ENCODE peak calls at places on chromosomes 1 and 21, in five cellular contexts. O is brain microvascular endothelial cell, T is stomach, F is uterus, L is right atrium auricular region. J is an unnamed sample.

GRCh38 chr1:39407889-39408640 is 83.4 kb upstream of the BMP8A start:
- DNase-seq in T (no peak), F (no peak), O (no peak), L (no peak), J (no peak)

GRCh38 chr1:6108937-6109636 is 63.4 kb downstream of the KCNAB2 start:
- DNase-seq in O (peak; percentile 33), F (no peak), L (no peak), T (no peak), J (no peak)

GRCh38 chr1:218600968-218601367 is 255.8 kb downstream of the TGFB2 start:
- DNase-seq in F (no peak), O (no peak), T (no peak), L (no peak), J (no peak)

GRCh38 chr1:221031015-221031889 is 152.0 kb downstream of the HLX start:
- DNase-seq in F (no peak), O (no peak), T (no peak), L (no peak), J (no peak)

GRCh38 chr1:97877307-97877706 is 43.5 kb downstream of the DPYD start:
- DNase-seq in T (no peak), L (no peak), F (no peak), O (no peak), J (no peak)

GRCh38 chr1:12296623-12297022 is 66.8 kb downstream of the VPS13D start:
- DNase-seq in F (no peak), T (no peak), L (no peak), O (no peak), J (peak; percentile 63)

GRCh38 chr1:18907021-18907913 is 4.9 kb upstream of the ALDH4A1 start:
- DNase-seq in L (peak; percentile 77), F (peak; percentile 64), T (peak; percentile 46), O (peak; percentile 58), J (no peak)

GRCh38 chr1:22673486-22674409 is 20.7 kb downstream of the C1QB start:
- DNase-seq in F (no peak), T (peak; percentile 48), L (no peak), O (peak; percentile 67), J (no peak)

GRCh38 chr1:112957133-112957812 is 1.3 kb upstream of the SLC16A1 start:
- DNase-seq in F (peak; percentile 31), L (no peak), O (peak; percentile 88), T (no peak), J (peak; percentile 65)

GRCh38 chr1:107480548-107480947 is 339.7 kb downstream of the NTNG1 start:
- DNase-seq in F (peak; percentile 14), T (peak; percentile 25), L (no peak), O (no peak), J (no peak)

GRCh38 chr1:155207578-155208405 is at the start of gene THBS3:
- DNase-seq in O (peak; percentile 27), F (peak; percentile 75), T (no peak), L (no peak), J (no peak)

GRCh38 chr1:153963850-153964331 is 554 bp upstream of the SLC39A1 start:
- DNase-seq in O (no peak), T (peak; percentile 65), F (peak; percentile 48), L (no peak), J (no peak)

GRCh38 chr1:40751802-40752201 is 31.8 kb upstream of the KCNQ4 start:
- DNase-seq in T (no peak), L (no peak), F (no peak), O (no peak), J (no peak)

GRCh38 chr1:183824295-183824694 is 19.4 kb downstream of the RGL1 start:
- DNase-seq in O (no peak), T (no peak), F (no peak), L (no peak), J (no peak)

GRCh38 chr1:101444873-101445618 is 208.2 kb downstream of the S1PR1 start:
- DNase-seq in T (no peak), L (no peak), O (no peak), F (no peak), J (no peak)

GRCh38 chr1:36711480-36711879 is 228.8 kb upstream of the CSF3R start:
- DNase-seq in O (no peak), L (no peak), F (no peak), T (no peak), J (no peak)

GRCh38 chr1:110601332-110601731 is 4.8 kb downstream of the KCNA2 start:
- DNase-seq in T (no peak), F (no peak), L (no peak), O (no peak), J (no peak)

GRCh38 chr1:95730986-95731385 is 497.0 kb downstream of the RWDD3 start:
- DNase-seq in F (no peak), L (no peak), O (no peak), T (no peak), J (no peak)

GRCh38 chr1:37347104-37347503 is 127.3 kb upstream of the ZC3H12A start:
- DNase-seq in T (no peak), F (no peak), L (no peak), O (no peak), J (no peak)

GRCh38 chr1:208183977-208184901 is 59.9 kb downstream of the PLXNA2 start:
- DNase-seq in O (peak; percentile 45), L (peak; percentile 87), T (peak; percentile 36), F (peak; percentile 59), J (peak; percentile 89)

GRCh38 chr21:26756491-26757159 is 88.6 kb downstream of the ADAMTS1 start:
- DNase-seq in T (no peak), O (peak; percentile 80), L (no peak), F (no peak), J (no peak)

GRCh38 chr1:10189659-10190058 is 20.7 kb upstream of the KIF1B start:
- DNase-seq in L (no peak), T (no peak), O (no peak), F (no peak), J (no peak)

GRCh38 chr1:95098196-95098595 is 19.0 kb upstream of the TLCD4 start:
- DNase-seq in T (no peak), O (no peak), L (no peak), F (no peak), J (no peak)

GRCh38 chr1:66930823-66931174 is 6.0 kb downstream of the MIER1 start:
- DNase-seq in T (no peak), O (no peak), L (no peak), F (no peak), J (no peak)

GRCh38 chr1:66750578-66750977 is 1.7 kb upstream of the DYNLT5 start:
- DNase-seq in F (no peak), O (no peak), L (no peak), T (no peak), J (no peak)

GRCh38 chr1:54112027-54112426 is 40.8 kb downstream of the CDCP2 start:
- DNase-seq in O (no peak), L (no peak), F (no peak), T (no peak), J (no peak)

GRCh38 chr1:78073441-78073840 is 27.7 kb downstream of the GIPC2 start:
- DNase-seq in F (no peak), L (no peak), O (no peak), T (no peak), J (no peak)

GRCh38 chr1:69737527-69738176 is 169.9 kb downstream of the LRRC7 start:
- DNase-seq in F (no peak), T (no peak), L (no peak), O (peak; percentile 78), J (peak; percentile 9)

GRCh38 chr1:205612104-205612503 is 19.7 kb downstream of the ELK4 start:
- DNase-seq in T (no peak), F (no peak), L (no peak), O (no peak), J (no peak)

GRCh38 chr1:215502081-215502480 is 65.0 kb upstream of the KCTD3 start:
- DNase-seq in F (no peak), T (no peak), O (no peak), L (no peak), J (no peak)

GRCh38 chr1:87329756-87330200 is 1.1 kb downstream of the LMO4 start:
- DNase-seq in F (no peak), T (no peak), O (no peak), L (no peak), J (no peak)

GRCh38 chr1:38727629-38728175 is 131.9 kb downstream of the RRAGC start:
- DNase-seq in T (no peak), O (no peak), L (no peak), F (no peak), J (no peak)

GRCh38 chr1:89986020-89986419 is 8.9 kb upstream of the ZNF326 start:
- DNase-seq in F (no peak), O (no peak), T (no peak), L (no peak), J (no peak)

GRCh38 chr1:25889470-25889869 is 14.0 kb upstream of the PAQR7 start:
- DNase-seq in F (no peak), O (peak; percentile 4), T (no peak), L (no peak), J (no peak)
- TF ChIP-seq CTCF in F (no peak), O (peak; percentile 50), T (no peak), L (no peak), J (peak; percentile 32)

GRCh38 chr1:26733982-26734381 is 38.2 kb downstream of the ARID1A start:
- DNase-seq in O (peak; percentile 16), L (no peak), F (no peak), T (no peak), J (peak; percentile 79)
- H3K36me3 ChIP-seq in O (peaks cover 65% of the 10 kb centered on the region), L (peaks cover 66% of the 10 kb centered on the region), F (no peaks in the 10 kb centered on the region), T (peaks cover 99% of the 10 kb centered on the region), J (peaks cover 12% of the 10 kb centered on the region)

GRCh38 chr21:45222001-45222400 is 65.7 kb downstream of the POFUT2 start:
- DNase-seq in F (no peak), O (no peak), L (no peak), T (no peak), J (no peak)

GRCh38 chr21:45225041-45225740 is 62.5 kb downstream of the POFUT2 start:
- DNase-seq in T (no peak), F (no peak), L (no peak), O (no peak), J (no peak)

GRCh38 chr21:45225741-45226327 is 61.9 kb downstream of the POFUT2 start:
- DNase-seq in L (no peak), O (no peak), T (no peak), F (no peak), J (no peak)

GRCh38 chr21:45223236-45223992 is 64.3 kb downstream of the POFUT2 start:
- DNase-seq in F (no peak), O (no peak), T (no peak), L (no peak), J (no peak)

GRCh38 chr21:45224189-45224938 is 63.3 kb downstream of the POFUT2 start:
- DNase-seq in O (peak; percentile 5), L (no peak), F (no peak), T (no peak), J (no peak)
- TF ChIP-seq CTCF in O (no peak), L (no peak), F (no peak), T (no peak), J (no peak)

GRCh38 chr1:169468982-169469381 is 16.8 kb downstream of the SLC19A2 start:
- DNase-seq in L (no peak), F (no peak), O (no peak), T (no peak), J (no peak)

GRCh38 chr1:169474302-169474701 is 11.4 kb downstream of the SLC19A2 start:
- DNase-seq in T (no peak), L (no peak), F (no peak), O (no peak), J (no peak)

GRCh38 chr1:169475806-169476205 is 9.9 kb downstream of the SLC19A2 start:
- DNase-seq in T (no peak), F (no peak), O (no peak), L (no peak), J (no peak)

GRCh38 chr1:169472759-169473158 is 13.0 kb downstream of the SLC19A2 start:
- DNase-seq in L (no peak), F (no peak), O (no peak), T (no peak), J (no peak)
- H3K36me3 ChIP-seq in L (peaks cover 26% of the 10 kb centered on the region), F (no peaks in the 10 kb centered on the region), O (peaks cover 4% of the 10 kb centered on the region), T (peaks cover 35% of the 10 kb centered on the region), J (peaks cover 1% of the 10 kb centered on the region)